ENCODE peak calls at places on chromosomes 7 and 10, in five cellular contexts. Y, N, M, R and K are unnamed samples.

GRCh38 chr7:120654241-120654640 is 203.7 kb downstream of the TSPAN12 start:
- DNase-seq in M (no peak), R (no peak), Y (no peak), N (no peak), K (no peak)

GRCh38 chr10:63829573-63830149 is 308.5 kb downstream of the REEP3 start:
- DNase-seq in R (no peak), Y (no peak), M (no peak), N (no peak), K (no peak)

GRCh38 chr7:112202819-112203218 is 3.4 kb downstream of the DOCK4 start:
- DNase-seq in Y (no peak), M (peak; percentile 34), R (peak; percentile 23), N (no peak), K (no peak)

GRCh38 chr7:18235819-18236218 is 208.2 kb upstream of the PRPS1L1 start:
- DNase-seq in M (no peak), Y (no peak), N (no peak), R (no peak), K (no peak)

GRCh38 chr10:14843327-14843988 is 5.4 kb downstream of the HSPA14 start:
- DNase-seq in N (no peak), R (no peak), M (peak; percentile 34), Y (no peak), K (no peak)

GRCh38 chr10:128029280-128029618 is 97.0 kb downstream of the MKI67 start:
- DNase-seq in R (no peak), M (no peak), Y (no peak), N (no peak), K (no peak)

GRCh38 chr7:30395676-30396075 is 82.9 kb downstream of the NOD1 start:
- DNase-seq in R (no peak), Y (no peak), M (no peak), N (no peak), K (no peak)

GRCh38 chr10:71755179-71755879 is 18.0 kb downstream of the VSIR start:
- DNase-seq in Y (no peak), M (no peak), R (no peak), N (no peak), K (no peak)

GRCh38 chr7:44852590-44852989 is 4.7 kb upstream of the H2AZ2 start:
- DNase-seq in Y (no peak), R (no peak), N (no peak), M (no peak), K (no peak)

GRCh38 chr7:44849277-44850210 is 1.7 kb upstream of the H2AZ2 start:
- DNase-seq in R (no peak), M (no peak), N (peak; percentile 66), Y (no peak), K (no peak)

GRCh38 chr7:44853391-44853790 is 5.5 kb upstream of the H2AZ2 start:
- DNase-seq in R (no peak), N (no peak), M (no peak), Y (no peak), K (no peak)

GRCh38 chr7:44858161-44858560 is 10.3 kb upstream of the H2AZ2 start:
- DNase-seq in N (no peak), Y (no peak), M (no peak), R (no peak), K (no peak)

GRCh38 chr7:44854644-44855364 is 6.9 kb upstream of the H2AZ2 start:
- DNase-seq in N (peak; percentile 47), R (no peak), M (no peak), Y (no peak), K (no peak)
- H3K27ac ChIP-seq in N (no peak overlapping the region), R (no peak overlapping the region), M (no peak overlapping the region), Y (no peak overlapping the region), K (no peak overlapping the region)

GRCh38 chr7:142797342-142797798 is 26.6 kb downstream of the PRSS2 start:
- DNase-seq in M (no peak), Y (no peak), N (no peak), R (no peak), K (no peak)
- H3K27ac ChIP-seq in M (no peak overlapping the region), Y (no peak overlapping the region), N (no peak overlapping the region), R (peak overlapping the region; percentile 46), K (no peak overlapping the region)

DNA sequence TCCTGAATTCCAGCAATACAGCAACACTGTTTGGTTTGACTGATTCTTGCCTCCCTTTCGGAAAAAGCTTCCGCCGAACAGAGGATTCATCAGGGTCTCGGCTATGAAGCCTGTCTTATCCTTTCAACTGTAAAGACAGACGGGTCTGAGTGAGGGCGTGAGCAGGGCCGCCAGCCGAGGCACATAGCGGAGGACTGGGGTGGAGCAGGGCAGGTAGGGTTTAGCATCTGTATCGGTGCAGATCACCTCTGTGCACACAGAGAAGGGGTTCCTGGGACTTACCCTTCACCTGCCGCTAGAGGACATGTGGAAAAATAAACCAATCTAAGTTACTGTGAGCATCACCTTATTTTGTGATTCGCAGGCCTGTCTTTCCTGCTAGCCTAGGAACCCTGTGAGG is 656.9 kb upstream of the FOXK1 start:
- DNase-seq in M (no peak), Y (no peak), N (no peak), R (no peak), K (no peak)
- H3K27ac ChIP-seq in M (no peak overlapping the region), Y (no peak overlapping the region), N (no peak overlapping the region), R (no peak overlapping the region), K (no peak overlapping the region)

GRCh38 chr10:113094114-113094486 is 144.1 kb downstream of the TCF7L2 start:
- DNase-seq in R (no peak), N (peak; percentile 69), M (no peak), Y (no peak), K (no peak)

GRCh38 chr10:113095419-113095818 is 145.4 kb downstream of the TCF7L2 start:
- DNase-seq in Y (no peak), M (no peak), R (no peak), N (no peak), K (no peak)

GRCh38 chr10:113089581-113089980 is 139.5 kb downstream of the TCF7L2 start:
- DNase-seq in R (peak; percentile 33), N (no peak), M (no peak), Y (no peak), K (no peak)

GRCh38 chr10:113093188-113094113 is 143.4 kb downstream of the TCF7L2 start:
- DNase-seq in Y (no peak), M (no peak), R (peak; percentile 46), N (peak; percentile 77), K (no peak)

GRCh38 chr10:113091921-113092320 is 141.9 kb downstream of the TCF7L2 start:
- DNase-seq in R (peak; percentile 42), Y (no peak), M (no peak), N (no peak), K (no peak)
- H3K27ac ChIP-seq in R (peak overlapping the region; percentile 81), Y (no peak overlapping the region), M (no peak overlapping the region), N (no peak overlapping the region), K (no peak overlapping the region)

DNA sequence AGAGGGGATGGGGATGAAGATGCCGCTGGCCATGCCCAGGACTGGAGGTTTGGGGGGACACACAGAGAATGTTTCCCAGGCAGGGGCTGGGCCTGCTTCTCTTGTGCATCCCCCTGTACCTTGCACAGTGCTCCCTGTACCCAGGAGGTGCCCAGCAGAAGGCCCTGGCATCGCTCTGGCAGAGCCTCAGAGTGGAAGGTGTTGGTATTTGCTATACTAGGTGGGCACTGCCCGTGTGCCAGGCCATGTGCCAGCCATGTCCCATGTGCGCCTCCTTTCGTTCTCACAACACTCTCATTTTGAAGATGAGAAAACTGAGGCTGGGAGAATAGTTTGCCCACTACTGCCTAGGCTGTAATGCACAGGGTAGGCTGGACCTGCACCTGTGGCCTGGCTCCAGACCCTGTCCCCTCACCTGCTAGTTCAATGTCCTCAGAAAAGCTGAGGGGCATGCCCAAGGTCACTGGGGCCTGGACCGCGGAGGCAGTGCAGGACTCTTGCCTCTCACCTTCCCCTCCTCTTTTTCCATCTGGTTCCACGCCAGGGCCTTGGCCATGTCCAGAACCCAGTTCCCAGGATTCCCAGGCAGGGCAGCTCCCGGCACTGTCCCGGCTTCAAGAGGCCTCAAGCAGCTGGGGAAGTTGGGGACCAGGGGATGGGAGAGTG is 64.7 kb downstream of the GOLGA7B start:
- DNase-seq in R (no peak), Y (no peak), M (no peak), N (no peak), K (no peak)
- H3K27ac ChIP-seq in R (no peak overlapping the region), Y (no peak overlapping the region), M (no peak overlapping the region), N (no peak overlapping the region), K (no peak overlapping the region)

GRCh38 chr7:80830584-80831319 is 88.1 kb downstream of the SEMA3C start:
- DNase-seq in Y (no peak), R (no peak), M (no peak), N (peak; percentile 48), K (no peak)
- H3K27ac ChIP-seq in Y (no peak overlapping the region), R (peak overlapping the region; percentile 43), M (no peak overlapping the region), N (no peak overlapping the region), K (no peak overlapping the region)